ENCODE peak calls at places on chromosomes 13 and 19, in five cellular contexts. One of them, this sample, is unnamed.

GRCh38 chr19:35251456-35251855 is 2.7 kb downstream of the LSR start:
- DNase-seq in CD8-positive, alpha-beta memory T cell: no peak
- DNase-seq in GM23248: no peak
- DNase-seq in right cardiac atrium: no peak
- DNase-seq in substantia nigra: no peak
- DNase-seq in this sample: no peak

GRCh38 chr13:43293986-43294880 is 270.8 kb downstream of the DNAJC15 start:
- DNase-seq in GM23248: no peak
- DNase-seq in CD8-positive, alpha-beta memory T cell: no peak
- DNase-seq in right cardiac atrium: no peak
- DNase-seq in substantia nigra: no peak
- DNase-seq in this sample: no peak

GRCh38 chr13:110126391-110126961 is 180.5 kb downstream of the COL4A1 start:
- DNase-seq in right cardiac atrium: peak
- DNase-seq in GM23248: peak
- DNase-seq in substantia nigra: no peak
- DNase-seq in CD8-positive, alpha-beta memory T cell: no peak
- DNase-seq in this sample: no peak

GRCh38 chr19:3604987-3605343 is 1.7 kb downstream of the TBXA2R start:
- DNase-seq in right cardiac atrium: no peak
- DNase-seq in substantia nigra: no peak
- DNase-seq in GM23248: no peak
- DNase-seq in CD8-positive, alpha-beta memory T cell: no peak
- DNase-seq in this sample: no peak

GRCh38 chr13:42836930-42837329 is 55.5 kb downstream of the FAM216B start:
- DNase-seq in substantia nigra: no peak
- DNase-seq in GM23248: peak
- DNase-seq in right cardiac atrium: no peak
- DNase-seq in CD8-positive, alpha-beta memory T cell: no peak
- DNase-seq in this sample: no peak

GRCh38 chr19:50796634-50797428 is 6.6 kb downstream of the ACP4 start:
- DNase-seq in CD8-positive, alpha-beta memory T cell: no peak
- DNase-seq in right cardiac atrium: no peak
- DNase-seq in substantia nigra: no peak
- DNase-seq in GM23248: no peak
- DNase-seq in this sample: no peak

GRCh38 chr19:34236035-34236793 is 18.1 kb upstream of the GARRE1 start:
- DNase-seq in substantia nigra: no peak
- DNase-seq in right cardiac atrium: no peak
- DNase-seq in GM23248: peak
- DNase-seq in CD8-positive, alpha-beta memory T cell: no peak
- DNase-seq in this sample: no peak

GRCh38 chr19:12792048-12792852 is 964 bp downstream of the JUNB start:
- DNase-seq in substantia nigra: peak
- DNase-seq in right cardiac atrium: peak
- DNase-seq in CD8-positive, alpha-beta memory T cell: peak
- DNase-seq in GM23248: peak
- DNase-seq in this sample: peak

GRCh38 chr13:53216767-53217166 is 188.2 kb downstream of the OLFM4 start:
- DNase-seq in right cardiac atrium: no peak
- DNase-seq in substantia nigra: no peak
- DNase-seq in CD8-positive, alpha-beta memory T cell: no peak
- DNase-seq in GM23248: no peak
- DNase-seq in this sample: no peak

GRCh38 chr13:113784645-113785024 is 25.6 kb downstream of the TMEM255B start:
- DNase-seq in CD8-positive, alpha-beta memory T cell: no peak
- DNase-seq in substantia nigra: no peak
- DNase-seq in right cardiac atrium: no peak
- DNase-seq in GM23248: no peak
- DNase-seq in this sample: no peak

GRCh38 chr13:103640617-103641016 is 574.4 kb upstream of the SLC10A2 start:
- DNase-seq in substantia nigra: no peak
- DNase-seq in CD8-positive, alpha-beta memory T cell: no peak
- DNase-seq in GM23248: no peak
- DNase-seq in right cardiac atrium: no peak
- DNase-seq in this sample: no peak

GRCh38 chr13:70043685-70044084 is 63.9 kb upstream of the ATXN8OS start:
- DNase-seq in right cardiac atrium: no peak
- DNase-seq in substantia nigra: no peak
- DNase-seq in CD8-positive, alpha-beta memory T cell: no peak
- DNase-seq in GM23248: no peak
- DNase-seq in this sample: no peak

GRCh38 chr19:16315825-16316505 is 8.7 kb upstream of the KLF2 start:
- DNase-seq in GM23248: peak
- DNase-seq in substantia nigra: no peak
- DNase-seq in right cardiac atrium: peak
- DNase-seq in CD8-positive, alpha-beta memory T cell: no peak
- DNase-seq in this sample: no peak

GRCh38 chr13:50685491-50685890 is 158.0 kb downstream of the DLEU7 start:
- DNase-seq in CD8-positive, alpha-beta memory T cell: no peak
- DNase-seq in right cardiac atrium: peak
- DNase-seq in GM23248: peak
- DNase-seq in substantia nigra: peak
- DNase-seq in this sample: peak

GRCh38 chr13:45838171-45838745 is 13.3 kb downstream of the SIAH3 start:
- DNase-seq in substantia nigra: no peak
- DNase-seq in CD8-positive, alpha-beta memory T cell: no peak
- DNase-seq in GM23248: no peak
- DNase-seq in right cardiac atrium: no peak
- DNase-seq in this sample: no peak

GRCh38 chr19:10694706-10695105 is 6.5 kb upstream of the QTRT1 start:
- DNase-seq in substantia nigra: no peak
- DNase-seq in GM23248: peak
- DNase-seq in right cardiac atrium: no peak
- DNase-seq in CD8-positive, alpha-beta memory T cell: no peak
- DNase-seq in this sample: no peak

GRCh38 chr13:73000027-73000674 is 58.7 kb upstream of the KLF5 start:
- DNase-seq in right cardiac atrium: no peak
- DNase-seq in CD8-positive, alpha-beta memory T cell: no peak
- DNase-seq in substantia nigra: no peak
- DNase-seq in GM23248: peak
- DNase-seq in this sample: no peak

GRCh38 chr19:40889366-40889765 is 7.3 kb upstream of the CYP2A7 start:
- DNase-seq in right cardiac atrium: no peak
- DNase-seq in CD8-positive, alpha-beta memory T cell: no peak
- DNase-seq in substantia nigra: no peak
- DNase-seq in GM23248: peak
- DNase-seq in this sample: no peak
- H3K27ac ChIP-seq in right cardiac atrium: no peak
- H3K27ac ChIP-seq in CD8-positive, alpha-beta memory T cell: no peak
- H3K27ac ChIP-seq in substantia nigra: no peak
- H3K27ac ChIP-seq in GM23248: no peak
- H3K27ac ChIP-seq in this sample: no peak

GRCh38 chr13:91313581-91313980 is 33.9 kb upstream of the MIR17HG start:
- DNase-seq in CD8-positive, alpha-beta memory T cell: no peak
- DNase-seq in right cardiac atrium: no peak
- DNase-seq in substantia nigra: no peak
- DNase-seq in GM23248: no peak
- DNase-seq in this sample: no peak

GRCh38 chr13:91314888-91315287 is 32.6 kb upstream of the MIR17HG start:
- DNase-seq in right cardiac atrium: no peak
- DNase-seq in substantia nigra: no peak
- DNase-seq in GM23248: no peak
- DNase-seq in CD8-positive, alpha-beta memory T cell: no peak
- DNase-seq in this sample: no peak

GRCh38 chr13:91323349-91323748 is 24.1 kb upstream of the MIR17HG start:
- DNase-seq in GM23248: no peak
- DNase-seq in CD8-positive, alpha-beta memory T cell: no peak
- DNase-seq in substantia nigra: no peak
- DNase-seq in right cardiac atrium: no peak
- DNase-seq in this sample: no peak

GRCh38 chr13:91319996-91320395 is 27.5 kb upstream of the MIR17HG start:
- DNase-seq in right cardiac atrium: no peak
- DNase-seq in GM23248: no peak
- DNase-seq in substantia nigra: no peak
- DNase-seq in CD8-positive, alpha-beta memory T cell: no peak
- DNase-seq in this sample: no peak

GRCh38 chr13:91318886-91319285 is 28.6 kb upstream of the MIR17HG start:
- DNase-seq in GM23248: no peak
- DNase-seq in substantia nigra: no peak
- DNase-seq in right cardiac atrium: no peak
- DNase-seq in CD8-positive, alpha-beta memory T cell: no peak
- DNase-seq in this sample: no peak
- H3K27ac ChIP-seq in GM23248: no peak
- H3K27ac ChIP-seq in substantia nigra: no peak
- H3K27ac ChIP-seq in right cardiac atrium: no peak
- H3K27ac ChIP-seq in CD8-positive, alpha-beta memory T cell: no peak
- H3K27ac ChIP-seq in this sample: no peak

GRCh38 chr19:14516746-14517438 is 1.3 kb downstream of the DNAJB1 start:
- DNase-seq in substantia nigra: peak
- DNase-seq in GM23248: peak
- DNase-seq in right cardiac atrium: no peak
- DNase-seq in CD8-positive, alpha-beta memory T cell: peak
- DNase-seq in this sample: no peak

GRCh38 chr19:14516048-14516534 is 2.1 kb downstream of the DNAJB1 start:
- DNase-seq in GM23248: no peak
- DNase-seq in right cardiac atrium: no peak
- DNase-seq in substantia nigra: no peak
- DNase-seq in CD8-positive, alpha-beta memory T cell: no peak
- DNase-seq in this sample: no peak

GRCh38 chr19:14514215-14514871 is 3.9 kb downstream of the DNAJB1 start:
- DNase-seq in right cardiac atrium: no peak
- DNase-seq in CD8-positive, alpha-beta memory T cell: no peak
- DNase-seq in substantia nigra: no peak
- DNase-seq in GM23248: no peak
- DNase-seq in this sample: no peak

GRCh38 chr19:14517446-14517839 is 754 bp downstream of the DNAJB1 start:
- DNase-seq in GM23248: peak
- DNase-seq in CD8-positive, alpha-beta memory T cell: no peak
- DNase-seq in substantia nigra: no peak
- DNase-seq in right cardiac atrium: no peak
- DNase-seq in this sample: no peak

DNA sequence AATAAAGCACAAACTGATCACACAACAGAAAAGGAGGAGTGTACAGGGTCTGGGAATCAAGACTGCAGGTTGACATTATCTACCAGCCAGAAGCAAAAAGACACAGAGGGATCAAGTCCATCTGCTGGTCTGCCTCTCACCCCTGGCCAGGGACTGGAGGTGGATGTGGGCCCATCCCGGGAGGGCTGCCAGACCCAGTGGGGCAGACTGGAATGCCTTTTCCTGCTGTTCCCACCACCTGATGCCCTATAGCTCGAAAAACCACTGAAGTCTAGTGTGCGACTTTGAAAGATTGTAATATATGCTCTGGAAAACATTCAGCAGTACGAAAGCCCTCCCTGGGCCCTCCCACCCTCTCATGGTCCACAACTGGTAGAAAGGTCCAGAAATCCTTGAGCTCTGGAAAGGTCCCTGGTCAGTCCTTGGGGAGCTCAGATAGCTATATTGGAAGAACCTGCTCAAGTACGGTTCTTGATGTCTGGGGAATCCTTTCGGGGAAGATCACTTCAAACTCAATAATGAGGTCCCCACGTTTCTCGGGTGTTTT is 2.6 kb downstream of the DNAJB1 start:
- DNase-seq in substantia nigra: no peak
- DNase-seq in right cardiac atrium: no peak
- DNase-seq in CD8-positive, alpha-beta memory T cell: no peak
- DNase-seq in GM23248: no peak
- DNase-seq in this sample: no peak
- H3K27ac ChIP-seq in substantia nigra: peak
- H3K27ac ChIP-seq in right cardiac atrium: no peak
- H3K27ac ChIP-seq in CD8-positive, alpha-beta memory T cell: peak
- H3K27ac ChIP-seq in GM23248: no peak
- H3K27ac ChIP-seq in this sample: peak

GRCh38 chr19:44623626-44624025 is 10.3 kb downstream of the IGSF23 start:
- DNase-seq in GM23248: no peak
- DNase-seq in right cardiac atrium: no peak
- DNase-seq in substantia nigra: no peak
- DNase-seq in CD8-positive, alpha-beta memory T cell: no peak
- DNase-seq in this sample: no peak

GRCh38 chr19:44627631-44628030 is 14.3 kb downstream of the IGSF23 start:
- DNase-seq in substantia nigra: no peak
- DNase-seq in CD8-positive, alpha-beta memory T cell: no peak
- DNase-seq in GM23248: no peak
- DNase-seq in right cardiac atrium: no peak
- DNase-seq in this sample: no peak

GRCh38 chr19:44626067-44626624 is 12.8 kb downstream of the IGSF23 start:
- DNase-seq in GM23248: peak
- DNase-seq in substantia nigra: no peak
- DNase-seq in CD8-positive, alpha-beta memory T cell: no peak
- DNase-seq in right cardiac atrium: no peak
- DNase-seq in this sample: no peak

GRCh38 chr19:44624840-44625354 is 11.5 kb downstream of the IGSF23 start:
- DNase-seq in substantia nigra: no peak
- DNase-seq in GM23248: no peak
- DNase-seq in CD8-positive, alpha-beta memory T cell: no peak
- DNase-seq in right cardiac atrium: no peak
- DNase-seq in this sample: no peak

DNA sequence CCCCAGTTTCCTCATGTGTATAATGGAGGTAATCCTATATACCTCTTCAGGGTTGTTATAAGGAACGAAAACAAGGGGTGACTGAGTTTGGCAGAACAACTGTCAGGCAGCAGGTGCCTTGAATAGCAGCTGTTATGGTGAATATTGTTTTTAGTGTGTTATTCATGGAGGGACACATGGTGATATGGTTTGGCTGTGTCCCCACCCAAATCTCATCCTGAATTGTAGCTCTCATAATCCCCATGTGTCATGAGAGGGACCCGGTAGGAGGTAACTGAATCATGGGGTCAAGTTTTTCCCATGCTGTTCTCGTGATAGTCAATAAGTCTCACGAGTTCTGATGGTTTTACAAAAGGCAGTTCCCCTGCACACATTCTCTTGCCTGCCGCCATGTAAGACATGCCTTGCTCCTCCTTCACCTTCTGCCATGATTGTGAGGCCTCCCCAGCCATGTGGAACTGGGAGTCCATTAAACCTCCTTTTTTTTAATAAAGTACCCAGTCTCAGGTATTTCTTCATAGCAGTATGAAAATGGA is 12.2 kb downstream of the IGSF23 start:
- DNase-seq in CD8-positive, alpha-beta memory T cell: no peak
- DNase-seq in right cardiac atrium: no peak
- DNase-seq in GM23248: peak
- DNase-seq in substantia nigra: no peak
- DNase-seq in this sample: no peak
- H3K27ac ChIP-seq in CD8-positive, alpha-beta memory T cell: no peak
- H3K27ac ChIP-seq in right cardiac atrium: no peak
- H3K27ac ChIP-seq in GM23248: peak
- H3K27ac ChIP-seq in substantia nigra: no peak
- H3K27ac ChIP-seq in this sample: no peak

This sample was measured in caudate nucleus.